ENCODE peak calls at places on chromosomes 3 and 15, in nine cellular contexts. W, S, K, Y, C, E, O, G and N are unnamed samples.

GRCh38 chr3:62567097-62568021 is 194.0 kb upstream of the FEZF2 start:
- DNase-seq in W (no peak), K (peak; percentile 33), S (no peak), C (no peak), Y (peak; percentile 79), G (no peak), O (peak; percentile 6), E (no peak), N (peak; percentile 41)

GRCh38 chr15:94703591-94703990 is 472.2 kb downstream of the MCTP2 start:
- DNase-seq in G (no peak), K (no peak), E (no peak), O (peak; percentile 82), W (no peak), S (no peak), C (no peak), Y (no peak), N (no peak)

GRCh38 chr15:52772766-52773165 is 17.4 kb downstream of the ONECUT1 start:
- DNase-seq in C (no peak), Y (no peak), O (no peak), K (no peak), S (no peak), E (no peak), G (no peak), W (no peak), N (no peak)

GRCh38 chr3:52265387-52265786 is 13.1 kb downstream of the WDR82 start:
- DNase-seq in Y (no peak), K (no peak), E (no peak), O (no peak), C (no peak), S (no peak), W (no peak), G (no peak), N (no peak)

GRCh38 chr3:133821767-133822638 is 16.4 kb downstream of the SRPRB start:
- DNase-seq in W (no peak), O (peak; percentile 44), S (peak; percentile 88), K (peak; percentile 60), C (no peak), G (peak; percentile 38), Y (peak; percentile 80), E (no peak), N (peak; percentile 42)

GRCh38 chr3:20056727-20057611 is 16.7 kb downstream of the KAT2B start:
- DNase-seq in G (no peak), K (no peak), W (no peak), Y (peak; percentile 82), S (no peak), C (no peak), O (peak; percentile 77), E (peak; percentile 72), N (no peak)

GRCh38 chr3:48039487-48040190 is 23.4 kb upstream of the MAP4 start:
- DNase-seq in O (peak; percentile 71), K (no peak), C (no peak), E (no peak), G (no peak), W (no peak), S (no peak), Y (peak; percentile 84), N (no peak)

GRCh38 chr3:52456169-52456799 is 880 bp downstream of the NISCH start:
- DNase-seq in E (peak; percentile 28), W (peak; percentile 78), C (no peak), S (no peak), G (no peak), Y (peak; percentile 20), O (peak; percentile 58), K (no peak), N (peak; percentile 59)

GRCh38 chr3:124999317-124999716 is 56.5 kb downstream of the HEG1 start:
- DNase-seq in W (no peak), K (no peak), O (no peak), C (no peak), G (no peak), Y (no peak), E (no peak), S (peak; percentile 46), N (peak; percentile 35)

GRCh38 chr3:39141211-39141995 is 12.0 kb downstream of the CSRNP1 start:
- DNase-seq in Y (peak; percentile 39), W (peak; percentile 89), S (peak; percentile 91), K (no peak), C (peak; percentile 95), O (peak; percentile 34), E (peak; percentile 92), G (peak; percentile 66), N (no peak)

GRCh38 chr3:179651687-179652466 is 963 bp upstream of the USP13 start:
- DNase-seq in C (no peak), K (no peak), W (no peak), G (no peak), E (no peak), O (no peak), S (no peak), Y (no peak), N (no peak)

GRCh38 chr3:179640469-179640868 is 12.4 kb upstream of the USP13 start:
- DNase-seq in W (no peak), C (no peak), O (no peak), K (no peak), E (no peak), S (no peak), Y (no peak), G (no peak), N (no peak)

GRCh38 chr3:179642871-179643270 is 10.0 kb upstream of the USP13 start:
- DNase-seq in C (no peak), Y (no peak), O (no peak), W (no peak), G (no peak), S (no peak), E (no peak), K (no peak), N (no peak)

GRCh38 chr3:179646177-179646576 is 6.7 kb upstream of the USP13 start:
- DNase-seq in S (no peak), Y (no peak), O (no peak), W (no peak), K (no peak), E (no peak), C (no peak), G (no peak), N (no peak)
- TF ChIP-seq POLR2A in S (no peak), Y (no peak), O (no peak), W (no peak), K (no peak), E (no peak), C (no peak), G (no peak), N (no peak)

DNA sequence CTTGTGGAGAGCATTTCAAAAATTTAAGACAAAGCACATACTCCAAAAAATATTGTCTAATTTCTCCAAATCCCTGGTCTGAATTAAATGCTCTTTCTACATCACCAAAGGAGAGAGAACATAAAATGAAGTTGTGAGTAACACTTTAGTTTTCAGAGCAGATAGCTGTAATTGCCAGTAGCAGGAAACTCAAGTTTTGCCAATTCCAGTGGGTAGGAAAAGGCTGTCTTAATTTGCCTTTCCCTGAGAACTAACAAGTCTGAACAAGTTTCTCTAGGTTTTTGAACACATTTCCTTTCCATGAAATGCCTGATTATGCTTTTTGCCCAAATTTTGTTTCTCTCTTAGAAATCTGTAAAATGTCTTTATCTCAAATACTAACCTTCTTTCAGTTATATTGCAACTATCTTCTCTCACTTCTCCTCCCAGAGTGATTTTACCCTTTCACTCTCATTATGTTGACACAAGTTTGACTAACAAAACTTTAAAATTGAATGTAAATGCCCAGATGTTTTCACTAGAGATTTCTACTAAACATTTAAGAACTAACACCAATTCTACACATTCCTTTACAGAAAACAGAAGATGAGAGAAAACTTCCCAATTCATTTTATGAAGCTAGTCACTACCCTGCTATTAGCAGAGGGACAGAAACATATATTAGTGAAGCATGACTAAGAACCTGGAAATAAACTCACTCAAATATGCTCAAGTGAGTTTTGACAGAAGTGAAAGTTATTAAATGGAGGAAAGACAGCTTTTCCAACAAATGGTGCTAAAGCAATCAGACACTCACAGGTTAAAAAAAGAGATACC is 38.4 kb downstream of the RFX7 start:
- DNase-seq in K (no peak), E (no peak), C (no peak), G (no peak), O (peak; percentile 66), S (no peak), Y (peak; percentile 31), W (no peak), N (no peak)
- H3K27ac ChIP-seq in K (no peak overlapping the region), E (no peak overlapping the region), C (no peak overlapping the region), G (no peak overlapping the region), O (peak overlapping the region; percentile 40), S (no peak overlapping the region), Y (peak overlapping the region; percentile 25), W (no peak overlapping the region), N (no peak overlapping the region)

GRCh38 chr3:196317702-196318467 is at the start of gene DYNLT2B:
- DNase-seq in K (peak; percentile 60), O (peak; percentile 94), Y (peak; percentile 84), G (peak; percentile 91), C (peak; percentile 85), W (peak; percentile 98), S (peak; percentile 90), E (peak; percentile 83), N (peak; percentile 90)
- TF ChIP-seq POLR2A in K (peak; percentile 71), O (peak; percentile 96), Y (no peak), G (peak; percentile 68), C (peak; percentile 32), W (no peak), S (no peak), E (peak; percentile 80), N (no peak)

GRCh38 chr3:41963823-41964222 is 1.9 kb upstream of the ULK4 start:
- DNase-seq in K (no peak), S (no peak), O (no peak), Y (no peak), E (no peak), W (peak; percentile 78), G (peak; percentile 23), C (no peak), N (no peak)

GRCh38 chr3:41966206-41966605 is 4.3 kb upstream of the ULK4 start:
- DNase-seq in E (no peak), S (no peak), O (no peak), G (no peak), C (no peak), W (no peak), Y (no peak), K (no peak), N (no peak)

GRCh38 chr3:41961750-41962679 is at the start of gene ULK4:
- DNase-seq in S (peak; percentile 96), G (peak; percentile 96), Y (peak; percentile 100), E (peak; percentile 96), K (peak; percentile 93), O (peak; percentile 100), W (peak; percentile 99), C (peak; percentile 94), N (peak; percentile 99)

GRCh38 chr3:41956574-41956973 is 5.3 kb downstream of the ULK4 start:
- DNase-seq in S (no peak), Y (no peak), O (no peak), W (no peak), E (no peak), C (no peak), K (no peak), G (no peak), N (no peak)

GRCh38 chr3:41961061-41961749 is 698 bp downstream of the ULK4 start:
- DNase-seq in Y (peak; percentile 61), S (peak; percentile 42), O (peak; percentile 78), E (peak; percentile 14), C (no peak), K (peak; percentile 9), W (peak; percentile 90), G (peak; percentile 54), N (peak; percentile 59)
- H3K27ac ChIP-seq in Y (peak overlapping the region; percentile 21), S (peak overlapping the region; percentile 75), O (peak overlapping the region; percentile 90), E (peak overlapping the region; percentile 57), C (peak overlapping the region; percentile 91), K (peak overlapping the region; percentile 83), W (peak overlapping the region; percentile 75), G (peak overlapping the region; percentile 31), N (peak overlapping the region; percentile 71)